ENCODE peak calls at places on chromosomes 7 and 10, in six cellular contexts. S, L, K, J, A and M are unnamed samples. For H3K27me3, the result is how much of the 10 kb centered on the place peaks cover.

GRCh38 chr7:31890198-31890597 is 180.0 kb downstream of the PDE1C start:
- DNase-seq in S (no peak), L (no peak), K (peak), J (no peak), A (peak), M (peak)

GRCh38 chr10:78868456-78868855 is 200.3 kb upstream of the ZMIZ1 start:
- DNase-seq in S (no peak), L (no peak), K (no peak), J (no peak), A (no peak), M (no peak)

GRCh38 chr10:86087716-86088115 is 278.9 kb downstream of the GRID1 start:
- DNase-seq in S (peak), L (no peak), K (no peak), J (peak), A (no peak), M (no peak)

GRCh38 chr7:11557627-11558026 is 274.4 kb downstream of the THSD7A start:
- DNase-seq in S (no peak), L (no peak), K (no peak), J (no peak), A (no peak), M (peak)

GRCh38 chr7:149209518-149210269 is 14.3 kb downstream of the ZNF282 start:
- DNase-seq in S (peak), L (peak), K (peak), J (no peak), A (no peak), M (no peak)

GRCh38 chr10:78944658-78945333 is 124.0 kb upstream of the ZMIZ1 start:
- DNase-seq in S (peak), L (no peak), K (peak), J (no peak), A (no peak), M (no peak)

GRCh38 chr10:119270893-119271361 is 63.6 kb downstream of the GRK5 start:
- DNase-seq in S (peak), L (no peak), K (peak), J (peak), A (no peak), M (peak)

GRCh38 chr10:43843331-43844101 is 194.8 kb upstream of the ZNF32 start:
- DNase-seq in S (no peak), L (no peak), K (no peak), J (no peak), A (no peak), M (no peak)

GRCh38 chr10:7945469-7946187 is 108.9 kb upstream of the GATA3 start:
- DNase-seq in S (no peak), L (peak), K (no peak), J (no peak), A (no peak), M (no peak)

GRCh38 chr10:108545921-108546320 is 1377.4 kb downstream of the XPNPEP1 start:
- DNase-seq in S (no peak), L (no peak), K (no peak), J (no peak), A (no peak), M (no peak)

GRCh38 chr10:9294132-9294663 is 1239.7 kb downstream of the GATA3 start:
- DNase-seq in S (no peak), L (no peak), K (no peak), J (no peak), A (no peak), M (no peak)

GRCh38 chr7:155648752-155649339 is 4.4 kb downstream of the RBM33 start:
- DNase-seq in S (no peak), L (no peak), K (no peak), J (no peak), A (no peak), M (no peak)

GRCh38 chr7:113521468-113521867 is 397.3 kb downstream of the PPP1R3A start:
- DNase-seq in S (no peak), L (no peak), K (no peak), J (no peak), A (no peak), M (no peak)

GRCh38 chr10:124554085-124554858 is 92.6 kb downstream of the LHPP start:
- DNase-seq in S (no peak), L (no peak), K (no peak), J (no peak), A (no peak), M (no peak)

GRCh38 chr10:93219347-93219746 is 145.7 kb downstream of the CYP26A1 start:
- DNase-seq in S (no peak), L (no peak), K (no peak), J (no peak), A (no peak), M (no peak)

GRCh38 chr7:17946591-17946990 is 6.3 kb upstream of the SNX13 start:
- DNase-seq in S (no peak), L (no peak), K (no peak), J (no peak), A (no peak), M (no peak)

GRCh38 chr7:70434376-70434775 is 697.6 kb upstream of the GALNT17 start:
- DNase-seq in S (no peak), L (no peak), K (no peak), J (no peak), A (no peak), M (no peak)

GRCh38 chr10:14585287-14586193 is 189.2 kb downstream of the FAM107B start:
- DNase-seq in S (peak), L (no peak), K (no peak), J (no peak), A (no peak), M (no peak)

GRCh38 chr10:43287056-43288007 is 20.5 kb upstream of the RASGEF1A start:
- DNase-seq in S (peak), L (no peak), K (peak), J (peak), A (peak), M (peak)

GRCh38 chr10:97896756-97897155 is 47.1 kb downstream of the GOLGA7B start:
- DNase-seq in S (no peak), L (no peak), K (no peak), J (no peak), A (no peak), M (no peak)

GRCh38 chr7:107591410-107591809 is 11.4 kb downstream of the BCAP29 start:
- DNase-seq in S (no peak), L (no peak), K (no peak), J (no peak), A (no peak), M (no peak)

GRCh38 chr10:132036153-132036886 is 29.4 kb upstream of the JAKMIP3 start:
- DNase-seq in S (no peak), L (peak), K (no peak), J (peak), A (peak), M (peak)
- H3K27me3 ChIP-seq in S (under half), L (under half), K (half or more), J (under half), A (under half), M (under half)

DNA sequence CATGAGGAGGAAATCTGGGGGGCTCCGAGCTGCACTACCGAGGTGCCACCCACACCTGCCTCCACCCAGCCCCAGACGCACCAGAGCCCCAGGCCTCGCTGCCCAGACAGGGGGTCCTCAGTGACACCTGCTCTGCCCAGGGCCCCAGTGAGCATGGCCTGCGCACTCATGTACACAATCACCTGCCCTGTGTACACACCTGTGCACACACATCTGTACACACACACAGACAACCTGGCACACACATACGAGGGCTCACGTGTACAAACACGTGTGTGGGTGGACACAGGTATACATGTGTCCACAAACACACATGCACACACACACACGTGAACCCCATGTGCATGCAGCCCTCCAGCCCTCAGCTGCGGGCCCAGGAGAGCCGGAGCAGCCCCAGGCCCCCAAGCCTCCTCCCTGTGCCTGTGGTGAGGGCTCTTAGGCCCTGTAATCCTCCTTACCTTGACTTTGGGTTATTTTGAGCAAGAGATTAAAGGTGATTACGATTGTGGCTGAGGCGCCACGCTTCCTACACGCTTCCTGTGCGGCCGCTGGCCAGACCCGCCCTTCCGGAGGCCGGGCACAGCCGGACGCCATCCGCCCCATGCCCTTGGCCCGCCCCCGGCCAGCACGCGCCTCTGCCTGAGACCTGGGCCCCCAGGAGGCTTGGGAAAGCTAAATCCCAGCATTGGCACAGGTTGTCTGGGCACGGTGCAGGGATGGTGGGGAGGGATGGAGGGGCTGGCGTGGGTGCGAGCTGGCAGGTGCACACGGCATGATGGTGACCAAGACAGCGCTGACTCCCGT is 71.9 kb downstream of the ELFN1 start:
- DNase-seq in S (no peak), L (peak), K (peak), J (peak), A (no peak), M (no peak)
- TF ChIP-seq POLR2AphosphoS5 in S (no peak), L (no peak), K (no peak), J (peak), A (no peak), M (no peak)

GRCh38 chr10:111811515-111811914 is 372.1 kb downstream of the GPAM start:
- DNase-seq in S (no peak), L (no peak), K (no peak), J (no peak), A (no peak), M (no peak)
- H3K27me3 ChIP-seq in S (under half), L (under half), K (under half), J (under half), A (under half), M (under half)

GRCh38 chr10:117439243-117439912 is 64.1 kb upstream of the PDZD8 start:
- DNase-seq in S (no peak), L (no peak), K (peak), J (no peak), A (no peak), M (peak)
- TF ChIP-seq POLR2AphosphoS5 in S (peak), L (no peak), K (no peak), J (no peak), A (no peak), M (no peak)